ENCODE peak calls at places on chromosomes 13 and 19, in seven cellular contexts. U is CD4-positive, alpha-beta memory T cell; I is ELR; Q is testis; R is neural crest cell; D is HEK293T; P is NCI-H1092. G is an unnamed sample.

GRCh38 chr19:11856568-11857264 is 8.2 kb downstream of the ZNF439 start:
- DNase-seq in I (no peak), P (no peak), U (no peak), R (no peak), Q (no peak), D (no peak), G (no peak)

GRCh38 chr13:97141564-97142005 is 80.5 kb upstream of the MBNL2 start:
- DNase-seq in U (no peak), I (peak; percentile 92), D (peak; percentile 48), P (no peak), Q (peak; percentile 63), R (peak; percentile 25), G (peak; percentile 80)

GRCh38 chr13:21668665-21669599 is 1.9 kb upstream of the FGF9 start:
- DNase-seq in R (peak; percentile 37), U (peak; percentile 46), Q (no peak), I (peak; percentile 27), P (no peak), D (peak; percentile 8), G (no peak)

GRCh38 chr19:1936430-1936829 is 4.5 kb upstream of the CSNK1G2 start:
- DNase-seq in I (no peak), P (no peak), U (no peak), D (no peak), Q (no peak), R (no peak), G (no peak)

GRCh38 chr13:32142956-32143375 is 111.4 kb downstream of the FRY start:
- DNase-seq in Q (no peak), D (no peak), P (no peak), U (no peak), I (peak; percentile 51), R (no peak), G (no peak)

GRCh38 chr13:39148513-39148961 is 110.3 kb downstream of the NHLRC3 start:
- DNase-seq in Q (no peak), R (no peak), P (no peak), I (peak; percentile 20), U (no peak), D (no peak), G (no peak)

GRCh38 chr19:58556633-58557252 is 1.7 kb downstream of the UBE2M start:
- DNase-seq in Q (no peak), P (no peak), I (no peak), R (no peak), D (no peak), U (no peak), G (no peak)

GRCh38 chr19:47095707-47096704 is 17.6 kb downstream of the ZC3H4 start:
- DNase-seq in U (no peak), I (no peak), Q (peak; percentile 53), R (no peak), D (no peak), P (no peak), G (peak; percentile 40)

GRCh38 chr19:49718511-49718910 is 27.6 kb downstream of the CPT1C start:
- DNase-seq in U (no peak), D (no peak), I (no peak), R (no peak), Q (no peak), P (no peak), G (no peak)

GRCh38 chr19:45558399-45558878 is 26.2 kb downstream of the OPA3 start:
- DNase-seq in D (peak; percentile 81), I (peak; percentile 54), R (peak; percentile 47), U (peak; percentile 76), Q (peak; percentile 49), P (peak; percentile 2), G (peak; percentile 49)

GRCh38 chr19:48321372-48321621 is 4.1 kb upstream of the EMP3 start:
- DNase-seq in P (peak; percentile 83), U (peak; percentile 93), I (peak; percentile 94), R (peak; percentile 96), Q (peak; percentile 99), D (peak; percentile 96), G (peak; percentile 95)

GRCh38 chr19:19554074-19555023 is 16.3 kb downstream of the CILP2 start:
- DNase-seq in Q (peak; percentile 50), P (no peak), D (peak; percentile 85), R (peak; percentile 70), U (peak; percentile 45), I (peak; percentile 67), G (peak; percentile 34)

GRCh38 chr13:72050251-72050650 is 183.2 kb upstream of the DACH1 start:
- DNase-seq in R (no peak), P (no peak), I (no peak), D (no peak), U (no peak), Q (no peak), G (no peak)

GRCh38 chr13:35471466-35472307 is 4.8 kb downstream of the MAB21L1 start:
- DNase-seq in R (peak; percentile 23), I (peak; percentile 78), Q (no peak), D (no peak), P (no peak), U (no peak), G (no peak)

GRCh38 chr19:36058481-36059179 is 3.9 kb downstream of the WDR62 start:
- DNase-seq in R (no peak), I (no peak), U (no peak), P (no peak), Q (no peak), D (no peak), G (no peak)

GRCh38 chr13:99746857-99747710 is 224.5 kb downstream of the ZIC5 start:
- DNase-seq in P (no peak), R (no peak), Q (no peak), U (no peak), I (no peak), D (no peak), G (no peak)

GRCh38 chr13:98868932-98869331 is 108.9 kb downstream of the DOCK9 start:
- DNase-seq in P (no peak), I (no peak), D (no peak), U (no peak), R (no peak), Q (no peak), G (no peak)

GRCh38 chr13:110226051-110226562 is 80.8 kb downstream of the COL4A1 start:
- DNase-seq in U (no peak), D (no peak), P (no peak), R (no peak), Q (no peak), I (peak; percentile 14), G (no peak)

GRCh38 chr13:108460043-108460442 is 169.4 kb upstream of the MYO16 start:
- DNase-seq in R (no peak), D (no peak), P (no peak), Q (no peak), U (no peak), I (no peak), G (no peak)

GRCh38 chr19:40716031-40716654 is 543 bp downstream of the COQ8B start:
- DNase-seq in U (peak; percentile 23), P (no peak), Q (no peak), R (no peak), D (no peak), I (peak; percentile 94), G (no peak)

GRCh38 chr13:47117268-47117667 is 220.4 kb upstream of the HTR2A start:
- DNase-seq in I (peak; percentile 80), U (no peak), R (no peak), Q (no peak), D (no peak), P (no peak), G (no peak)

GRCh38 chr13:108120332-108120731 is 95.0 kb downstream of the LIG4 start:
- DNase-seq in Q (no peak), R (no peak), D (no peak), P (no peak), I (no peak), U (no peak), G (no peak)

GRCh38 chr13:113761136-113761535 is 2.1 kb downstream of the TMEM255B start:
- DNase-seq in P (no peak), I (no peak), U (no peak), R (no peak), Q (no peak), D (no peak), G (no peak)

GRCh38 chr13:43153436-43154082 is 130.2 kb downstream of the DNAJC15 start:
- DNase-seq in P (no peak), Q (no peak), U (no peak), R (no peak), D (no peak), I (peak; percentile 97), G (peak; percentile 86)

GRCh38 chr19:24000656-24001055 is 86.0 kb downstream of the ZNF726 start:
- DNase-seq in U (no peak), R (no peak), I (no peak), P (no peak), D (no peak), Q (no peak), G (no peak)

GRCh38 chr13:33111414-33112110 is 95.3 kb downstream of the KL start:
- DNase-seq in P (no peak), R (no peak), D (no peak), U (no peak), Q (peak; percentile 26), I (no peak), G (no peak)

GRCh38 chr13:22836475-22836874 is 344.3 kb upstream of the SGCG start:
- DNase-seq in I (no peak), R (no peak), P (no peak), Q (no peak), U (no peak), D (no peak), G (no peak)

GRCh38 chr19:40923934-40924391 is 41.9 kb upstream of the CYP2A7 start:
- DNase-seq in D (no peak), I (no peak), P (no peak), U (no peak), R (no peak), Q (no peak), G (no peak)

GRCh38 chr13:44292545-44292944 is 81.1 kb upstream of the SERP2 start:
- DNase-seq in R (no peak), U (no peak), Q (no peak), D (no peak), P (no peak), I (no peak), G (no peak)

GRCh38 chr13:113887700-113888201 is 23.9 kb upstream of the GAS6 start:
- DNase-seq in D (no peak), R (no peak), I (no peak), Q (no peak), P (no peak), U (no peak), G (no peak)

GRCh38 chr13:105445793-105446192 is 1089.7 kb downstream of the EFNB2 start:
- DNase-seq in Q (no peak), P (no peak), D (no peak), R (no peak), U (no peak), I (no peak), G (no peak)

GRCh38 chr13:52097197-52097596 is 31.7 kb downstream of the NEK5 start:
- DNase-seq in P (no peak), I (no peak), Q (no peak), U (no peak), R (no peak), D (no peak), G (no peak)

GRCh38 chr13:105778196-105778595 is 757.3 kb downstream of the EFNB2 start:
- DNase-seq in U (no peak), Q (no peak), P (no peak), R (no peak), D (no peak), I (peak; percentile 7), G (no peak)

G was measured in NCI-H460.